ENCODE peak calls at places on chromosomes 6 and 20, in eight cellular contexts. One of them, this sample, is unnamed. For H3K36me3, the result is how much of the 10 kb centered on the place peaks cover.

GRCh38 chr6:51322505-51322904 is 503.8 kb downstream of the TFAP2B start:
- DNase-seq in neural progenitor cell: no peak
- DNase-seq in lower lobe of right lung: no peak
- DNase-seq in endodermal cell: no peak
- DNase-seq in CD8-positive, alpha-beta T cell: no peak
- DNase-seq in upper lobe of left lung: no peak
- DNase-seq in heart right ventricle: no peak
- DNase-seq in ovary: no peak
- DNase-seq in this sample: no peak

GRCh38 chr20:51347871-51348270 is 194.6 kb downstream of the NFATC2 start:
- DNase-seq in neural progenitor cell: no peak
- DNase-seq in lower lobe of right lung: no peak
- DNase-seq in endodermal cell: no peak
- DNase-seq in CD8-positive, alpha-beta T cell: no peak
- DNase-seq in upper lobe of left lung: no peak
- DNase-seq in heart right ventricle: no peak
- DNase-seq in ovary: no peak
- DNase-seq in this sample: no peak

GRCh38 chr6:46098678-46099077 is 31.1 kb upstream of the ENPP4 start:
- DNase-seq in neural progenitor cell: no peak
- DNase-seq in lower lobe of right lung: peak
- DNase-seq in endodermal cell: no peak
- DNase-seq in CD8-positive, alpha-beta T cell: no peak
- DNase-seq in upper lobe of left lung: no peak
- DNase-seq in heart right ventricle: peak
- DNase-seq in ovary: no peak
- DNase-seq in this sample: no peak

GRCh38 chr6:52361945-52362442 is at the start of gene PAQR8:
- DNase-seq in neural progenitor cell: peak
- DNase-seq in lower lobe of right lung: peak
- DNase-seq in endodermal cell: peak
- DNase-seq in CD8-positive, alpha-beta T cell: peak
- DNase-seq in upper lobe of left lung: peak
- DNase-seq in heart right ventricle: peak
- DNase-seq in ovary: peak
- DNase-seq in this sample: no peak

GRCh38 chr20:63290136-63290676 is 2.8 kb upstream of the COL20A1 start:
- DNase-seq in neural progenitor cell: no peak
- DNase-seq in lower lobe of right lung: no peak
- DNase-seq in endodermal cell: no peak
- DNase-seq in CD8-positive, alpha-beta T cell: no peak
- DNase-seq in upper lobe of left lung: peak
- DNase-seq in heart right ventricle: no peak
- DNase-seq in ovary: no peak
- DNase-seq in this sample: no peak

GRCh38 chr6:106623039-106623438 is 6.3 kb downstream of the RTN4IP1 start:
- DNase-seq in neural progenitor cell: no peak
- DNase-seq in lower lobe of right lung: no peak
- DNase-seq in endodermal cell: no peak
- DNase-seq in CD8-positive, alpha-beta T cell: no peak
- DNase-seq in upper lobe of left lung: no peak
- DNase-seq in heart right ventricle: no peak
- DNase-seq in ovary: no peak
- DNase-seq in this sample: no peak

GRCh38 chr6:143941852-143942627 is 66.0 kb downstream of the PLAGL1 start:
- DNase-seq in neural progenitor cell: peak
- DNase-seq in lower lobe of right lung: peak
- DNase-seq in endodermal cell: peak
- DNase-seq in CD8-positive, alpha-beta T cell: peak
- DNase-seq in upper lobe of left lung: peak
- DNase-seq in heart right ventricle: peak
- DNase-seq in ovary: peak
- DNase-seq in this sample: no peak

GRCh38 chr6:29912840-29913239 is 29.5 kb upstream of the HLA-A start:
- DNase-seq in neural progenitor cell: no peak
- DNase-seq in lower lobe of right lung: no peak
- DNase-seq in endodermal cell: no peak
- DNase-seq in CD8-positive, alpha-beta T cell: no peak
- DNase-seq in upper lobe of left lung: no peak
- DNase-seq in heart right ventricle: no peak
- DNase-seq in ovary: no peak
- DNase-seq in this sample: no peak

GRCh38 chr20:49677777-49678758 is 35.6 kb downstream of the B4GALT5 start:
- DNase-seq in neural progenitor cell: no peak
- DNase-seq in lower lobe of right lung: no peak
- DNase-seq in endodermal cell: no peak
- DNase-seq in CD8-positive, alpha-beta T cell: no peak
- DNase-seq in upper lobe of left lung: no peak
- DNase-seq in heart right ventricle: no peak
- DNase-seq in ovary: no peak
- DNase-seq in this sample: no peak

GRCh38 chr20:1855113-1855512 is 40.1 kb upstream of the SIRPA start:
- DNase-seq in neural progenitor cell: no peak
- DNase-seq in lower lobe of right lung: no peak
- DNase-seq in endodermal cell: no peak
- DNase-seq in CD8-positive, alpha-beta T cell: no peak
- DNase-seq in upper lobe of left lung: no peak
- DNase-seq in heart right ventricle: no peak
- DNase-seq in ovary: no peak
- DNase-seq in this sample: no peak

GRCh38 chr6:140379919-140380318 is 1005.5 kb upstream of the CITED2 start:
- DNase-seq in neural progenitor cell: no peak
- DNase-seq in lower lobe of right lung: no peak
- DNase-seq in endodermal cell: no peak
- DNase-seq in CD8-positive, alpha-beta T cell: no peak
- DNase-seq in upper lobe of left lung: no peak
- DNase-seq in heart right ventricle: no peak
- DNase-seq in ovary: no peak
- DNase-seq in this sample: no peak

GRCh38 chr20:53124075-53124532 is 151.9 kb downstream of the TSHZ2 start:
- DNase-seq in neural progenitor cell: no peak
- DNase-seq in lower lobe of right lung: no peak
- DNase-seq in endodermal cell: no peak
- DNase-seq in CD8-positive, alpha-beta T cell: no peak
- DNase-seq in upper lobe of left lung: no peak
- DNase-seq in heart right ventricle: no peak
- DNase-seq in ovary: no peak
- DNase-seq in this sample: no peak

GRCh38 chr6:74927299-74927698 is 278.6 kb downstream of the COL12A1 start:
- DNase-seq in neural progenitor cell: no peak
- DNase-seq in lower lobe of right lung: no peak
- DNase-seq in endodermal cell: no peak
- DNase-seq in CD8-positive, alpha-beta T cell: no peak
- DNase-seq in upper lobe of left lung: no peak
- DNase-seq in heart right ventricle: no peak
- DNase-seq in ovary: no peak
- DNase-seq in this sample: no peak

GRCh38 chr20:35490736-35491181 is 35.4 kb downstream of the CEP250 start:
- DNase-seq in neural progenitor cell: no peak
- DNase-seq in lower lobe of right lung: no peak
- DNase-seq in endodermal cell: no peak
- DNase-seq in CD8-positive, alpha-beta T cell: peak
- DNase-seq in upper lobe of left lung: no peak
- DNase-seq in heart right ventricle: no peak
- DNase-seq in ovary: no peak
- DNase-seq in this sample: no peak

GRCh38 chr20:10519361-10520048 is 84.4 kb downstream of the SLX4IP start:
- DNase-seq in neural progenitor cell: no peak
- DNase-seq in lower lobe of right lung: no peak
- DNase-seq in endodermal cell: no peak
- DNase-seq in CD8-positive, alpha-beta T cell: no peak
- DNase-seq in upper lobe of left lung: no peak
- DNase-seq in heart right ventricle: no peak
- DNase-seq in ovary: no peak
- DNase-seq in this sample: no peak

GRCh38 chr6:102732908-102733307 is 1339.4 kb downstream of the GRIK2 start:
- DNase-seq in neural progenitor cell: no peak
- DNase-seq in lower lobe of right lung: no peak
- DNase-seq in endodermal cell: no peak
- DNase-seq in CD8-positive, alpha-beta T cell: no peak
- DNase-seq in upper lobe of left lung: no peak
- DNase-seq in heart right ventricle: no peak
- DNase-seq in ovary: no peak
- DNase-seq in this sample: no peak

DNA sequence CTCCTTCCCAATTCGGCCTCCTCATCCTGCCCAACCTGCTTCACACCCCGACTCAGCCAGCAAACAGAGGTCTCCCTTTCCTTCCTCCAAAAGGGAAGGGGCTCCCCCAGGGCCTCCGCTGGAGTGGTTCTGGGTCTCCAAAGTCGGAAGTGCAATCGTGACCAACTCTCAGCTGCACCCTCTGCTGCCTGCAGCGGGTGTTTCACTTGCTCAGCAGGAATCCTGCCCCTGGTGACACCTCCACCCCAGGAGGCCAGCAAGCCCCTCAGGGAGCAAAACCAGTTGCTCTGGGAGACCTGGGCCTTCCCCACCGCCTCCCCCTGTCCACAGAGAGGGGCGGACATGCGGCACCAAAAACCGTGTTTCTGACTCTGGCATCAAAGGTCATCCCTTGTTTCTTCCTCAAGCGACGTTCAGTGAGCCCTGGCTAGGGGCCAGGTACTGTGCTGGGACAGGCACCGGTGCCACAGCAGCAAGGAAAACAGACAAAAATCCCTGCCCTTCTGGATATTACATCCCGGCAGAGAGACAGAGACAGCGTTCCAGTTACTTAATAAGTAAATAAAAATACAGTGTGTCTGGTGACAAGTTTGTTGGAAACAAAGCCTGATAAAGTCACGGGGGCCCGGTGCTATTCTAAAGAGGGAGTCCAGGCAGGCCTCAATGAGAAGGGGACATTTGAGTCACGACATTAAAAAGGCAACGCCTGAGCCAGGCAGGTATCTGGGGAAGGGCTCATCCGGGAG is 219.0 kb downstream of the BMP7 start:
- DNase-seq in neural progenitor cell: no peak
- DNase-seq in lower lobe of right lung: no peak
- DNase-seq in endodermal cell: no peak
- DNase-seq in CD8-positive, alpha-beta T cell: no peak
- DNase-seq in upper lobe of left lung: no peak
- DNase-seq in heart right ventricle: no peak
- DNase-seq in ovary: no peak
- DNase-seq in this sample: no peak
- TF ChIP-seq CTCF in neural progenitor cell: peak
- TF ChIP-seq CTCF in lower lobe of right lung: no peak
- TF ChIP-seq CTCF in endodermal cell: peak
- TF ChIP-seq CTCF in CD8-positive, alpha-beta T cell: no peak
- TF ChIP-seq CTCF in upper lobe of left lung: peak
- TF ChIP-seq CTCF in heart right ventricle: no peak
- TF ChIP-seq CTCF in ovary: no peak
- TF ChIP-seq CTCF in this sample: peak

DNA sequence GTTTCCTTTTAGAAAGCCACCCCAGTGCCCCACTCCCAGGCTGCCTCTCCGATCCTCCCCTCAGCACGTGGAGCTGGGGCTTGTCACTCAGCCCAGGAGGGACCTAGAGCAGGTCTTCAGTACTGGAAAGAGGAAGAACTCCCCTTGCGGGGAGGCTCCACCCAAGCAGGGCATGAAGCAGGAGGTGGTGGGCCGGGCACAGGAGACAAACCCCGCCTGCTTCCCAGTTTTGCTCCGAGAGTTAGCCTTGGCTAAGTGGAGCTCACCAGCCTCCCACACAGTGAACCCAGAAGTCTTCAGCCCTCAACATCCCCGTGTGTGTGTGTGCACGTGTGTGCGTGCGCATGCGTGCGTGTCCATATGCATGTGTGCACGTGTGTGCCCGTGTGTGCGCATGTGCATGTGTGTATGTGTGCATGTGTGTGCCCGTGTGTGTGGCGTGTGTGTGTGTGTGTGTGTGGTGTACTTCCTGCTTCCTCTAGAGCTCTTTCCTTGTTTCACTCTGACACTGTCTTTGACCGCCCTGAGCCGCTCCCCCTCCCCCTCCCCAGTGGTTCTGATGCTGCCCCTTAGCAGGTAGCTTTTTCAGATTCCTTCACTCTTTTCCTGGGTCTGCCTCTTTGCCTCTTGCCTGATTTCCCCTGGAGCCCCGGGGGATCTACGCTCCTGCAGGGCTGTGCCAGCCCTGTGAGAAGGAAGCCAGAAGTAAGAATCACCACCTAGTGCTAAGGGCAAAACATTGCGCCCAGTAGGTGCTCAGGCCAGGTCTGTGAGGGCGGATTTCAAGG is 239.8 kb downstream of the CDC5L start:
- DNase-seq in neural progenitor cell: peak
- DNase-seq in lower lobe of right lung: peak
- DNase-seq in endodermal cell: peak
- DNase-seq in CD8-positive, alpha-beta T cell: no peak
- DNase-seq in upper lobe of left lung: peak
- DNase-seq in heart right ventricle: peak
- DNase-seq in ovary: no peak
- DNase-seq in this sample: no peak
- H3K36me3 ChIP-seq in neural progenitor cell: under half
- H3K36me3 ChIP-seq in lower lobe of right lung: under half
- H3K36me3 ChIP-seq in endodermal cell: under half
- H3K36me3 ChIP-seq in CD8-positive, alpha-beta T cell: under half
- H3K36me3 ChIP-seq in upper lobe of left lung: under half
- H3K36me3 ChIP-seq in heart right ventricle: under half
- H3K36me3 ChIP-seq in ovary: under half
- H3K36me3 ChIP-seq in this sample: under half

GRCh38 chr6:26025894-26026832 is 61.1 kb upstream of the HFE start:
- DNase-seq in neural progenitor cell: peak
- DNase-seq in lower lobe of right lung: peak
- DNase-seq in endodermal cell: peak
- DNase-seq in CD8-positive, alpha-beta T cell: peak
- DNase-seq in upper lobe of left lung: no peak
- DNase-seq in heart right ventricle: peak
- DNase-seq in ovary: peak
- DNase-seq in this sample: peak
- H3K4me3 ChIP-seq in neural progenitor cell: peak
- H3K4me3 ChIP-seq in lower lobe of right lung: peak
- H3K4me3 ChIP-seq in endodermal cell: peak
- H3K4me3 ChIP-seq in CD8-positive, alpha-beta T cell: peak
- H3K4me3 ChIP-seq in upper lobe of left lung: peak
- H3K4me3 ChIP-seq in heart right ventricle: peak
- H3K4me3 ChIP-seq in ovary: peak
- H3K4me3 ChIP-seq in this sample: peak

GRCh38 chr6:34339971-34340370 is 52.5 kb downstream of the NUDT3 start:
- DNase-seq in neural progenitor cell: no peak
- DNase-seq in lower lobe of right lung: no peak
- DNase-seq in endodermal cell: no peak
- DNase-seq in CD8-positive, alpha-beta T cell: no peak
- DNase-seq in upper lobe of left lung: no peak
- DNase-seq in heart right ventricle: no peak
- DNase-seq in ovary: no peak
- DNase-seq in this sample: no peak

GRCh38 chr6:34338377-34338776 is 54.1 kb downstream of the NUDT3 start:
- DNase-seq in neural progenitor cell: no peak
- DNase-seq in lower lobe of right lung: no peak
- DNase-seq in endodermal cell: no peak
- DNase-seq in CD8-positive, alpha-beta T cell: no peak
- DNase-seq in upper lobe of left lung: no peak
- DNase-seq in heart right ventricle: no peak
- DNase-seq in ovary: no peak
- DNase-seq in this sample: no peak

GRCh38 chr6:34339432-34339831 is 53.0 kb downstream of the NUDT3 start:
- DNase-seq in neural progenitor cell: no peak
- DNase-seq in lower lobe of right lung: no peak
- DNase-seq in endodermal cell: no peak
- DNase-seq in CD8-positive, alpha-beta T cell: no peak
- DNase-seq in upper lobe of left lung: no peak
- DNase-seq in heart right ventricle: no peak
- DNase-seq in ovary: no peak
- DNase-seq in this sample: no peak

GRCh38 chr6:34340394-34340793 is 52.1 kb downstream of the NUDT3 start:
- DNase-seq in neural progenitor cell: no peak
- DNase-seq in lower lobe of right lung: no peak
- DNase-seq in endodermal cell: no peak
- DNase-seq in CD8-positive, alpha-beta T cell: no peak
- DNase-seq in upper lobe of left lung: no peak
- DNase-seq in heart right ventricle: no peak
- DNase-seq in ovary: no peak
- DNase-seq in this sample: no peak

GRCh38 chr6:34338811-34339210 is 53.7 kb downstream of the NUDT3 start:
- DNase-seq in neural progenitor cell: no peak
- DNase-seq in lower lobe of right lung: no peak
- DNase-seq in endodermal cell: no peak
- DNase-seq in CD8-positive, alpha-beta T cell: no peak
- DNase-seq in upper lobe of left lung: no peak
- DNase-seq in heart right ventricle: no peak
- DNase-seq in ovary: no peak
- DNase-seq in this sample: no peak
- TF ChIP-seq CTCF in neural progenitor cell: no peak
- TF ChIP-seq CTCF in lower lobe of right lung: no peak
- TF ChIP-seq CTCF in endodermal cell: no peak
- TF ChIP-seq CTCF in CD8-positive, alpha-beta T cell: no peak
- TF ChIP-seq CTCF in upper lobe of left lung: no peak
- TF ChIP-seq CTCF in heart right ventricle: no peak
- TF ChIP-seq CTCF in ovary: no peak
- TF ChIP-seq CTCF in this sample: no peak

This sample was measured in kidney epithelial cell.